ENCODE peak calls at places on chromosomes 7 and 10, in seven cellular contexts. O, X, H, V, T, F and C are unnamed samples.

GRCh38 chr10:44194435-44194834 is 190.5 kb downstream of the CXCL12 start:
- DNase-seq in O (no peak), X (no peak), H (no peak), V (no peak), T (no peak), F (no peak), C (no peak)

GRCh38 chr10:119090026-119090808 is 9.6 kb upstream of the EIF3A start:
- DNase-seq in O (no peak), X (no peak), H (no peak), V (peak; percentile 84), T (no peak), F (no peak), C (no peak)

GRCh38 chr10:58473966-58474365 is 38.7 kb upstream of the BICC1 start:
- DNase-seq in O (peak; percentile 59), X (peak; percentile 30), H (no peak), V (no peak), T (no peak), F (no peak), C (no peak)

GRCh38 chr10:29657719-29658274 is 23.0 kb upstream of the SVIL start:
- DNase-seq in O (no peak), X (peak; percentile 29), H (no peak), V (no peak), T (no peak), F (no peak), C (no peak)

GRCh38 chr7:135527025-135527424 is 17.1 kb upstream of the CNOT4 start:
- DNase-seq in O (no peak), X (no peak), H (no peak), V (no peak), T (no peak), F (no peak), C (no peak)

GRCh38 chr10:131568866-131569265 is 257.3 kb upstream of the TCERG1L start:
- DNase-seq in O (no peak), X (no peak), H (peak; percentile 34), V (no peak), T (no peak), F (no peak), C (peak; percentile 28)

GRCh38 chr10:33240265-33240664 is 94.2 kb downstream of the NRP1 start:
- DNase-seq in O (no peak), X (no peak), H (no peak), V (no peak), T (no peak), F (no peak), C (no peak)

GRCh38 chr10:104642311-104643022 is 1.4 kb downstream of the SORCS3 start:
- DNase-seq in O (peak; percentile 17), X (peak; percentile 12), H (no peak), V (peak; percentile 10), T (peak; percentile 31), F (no peak), C (no peak)

GRCh38 chr7:50229964-50230363 is 74.6 kb upstream of the IKZF1 start:
- DNase-seq in O (peak; percentile 26), X (peak; percentile 2), H (no peak), V (peak; percentile 58), T (no peak), F (no peak), C (no peak)

GRCh38 chr10:24513155-24513554 is 210.5 kb downstream of the ARHGAP21 start:
- DNase-seq in O (peak; percentile 45), X (peak; percentile 49), H (no peak), V (peak; percentile 17), T (peak; percentile 24), F (no peak), C (no peak)

GRCh38 chr10:131803863-131804425 is 96.9 kb upstream of the PPP2R2D start:
- DNase-seq in O (no peak), X (no peak), H (peak; percentile 21), V (no peak), T (no peak), F (no peak), C (no peak)

GRCh38 chr10:99233680-99234018 is 2.0 kb downstream of the HPSE2 start:
- DNase-seq in O (no peak), X (no peak), H (no peak), V (no peak), T (no peak), F (no peak), C (no peak)

GRCh38 chr10:8389630-8390029 is 335.1 kb downstream of the GATA3 start:
- DNase-seq in O (no peak), X (no peak), H (no peak), V (no peak), T (no peak), F (no peak), C (no peak)

DNA sequence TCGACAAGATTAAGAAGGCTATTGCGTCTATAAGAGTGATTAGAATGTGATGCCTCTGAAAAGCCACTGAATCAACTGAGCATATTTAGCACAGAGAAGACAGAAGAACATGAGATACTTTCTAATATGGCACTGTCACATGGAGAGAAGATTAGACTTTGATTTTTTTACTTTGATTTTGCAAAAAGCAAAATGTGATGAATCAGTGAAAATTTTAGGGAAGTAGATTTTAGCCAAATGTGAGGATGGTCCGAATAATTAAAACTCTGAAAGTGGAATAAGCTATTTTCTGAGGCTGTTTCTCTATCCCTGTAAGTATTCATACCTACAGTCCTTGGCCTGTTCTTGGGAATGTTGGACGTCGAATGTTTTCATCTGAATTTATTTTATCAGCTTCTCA is 11.8 kb downstream of the MDFIC start:
- DNase-seq in O (no peak), X (no peak), H (no peak), V (no peak), T (no peak), F (no peak), C (no peak)
- H3K4me3 ChIP-seq in O (no peak overlapping the region), X (no peak overlapping the region), H (no peak overlapping the region), V (peak overlapping the region; percentile 40), T (no peak overlapping the region), F (no peak overlapping the region), C (no peak overlapping the region)

DNA sequence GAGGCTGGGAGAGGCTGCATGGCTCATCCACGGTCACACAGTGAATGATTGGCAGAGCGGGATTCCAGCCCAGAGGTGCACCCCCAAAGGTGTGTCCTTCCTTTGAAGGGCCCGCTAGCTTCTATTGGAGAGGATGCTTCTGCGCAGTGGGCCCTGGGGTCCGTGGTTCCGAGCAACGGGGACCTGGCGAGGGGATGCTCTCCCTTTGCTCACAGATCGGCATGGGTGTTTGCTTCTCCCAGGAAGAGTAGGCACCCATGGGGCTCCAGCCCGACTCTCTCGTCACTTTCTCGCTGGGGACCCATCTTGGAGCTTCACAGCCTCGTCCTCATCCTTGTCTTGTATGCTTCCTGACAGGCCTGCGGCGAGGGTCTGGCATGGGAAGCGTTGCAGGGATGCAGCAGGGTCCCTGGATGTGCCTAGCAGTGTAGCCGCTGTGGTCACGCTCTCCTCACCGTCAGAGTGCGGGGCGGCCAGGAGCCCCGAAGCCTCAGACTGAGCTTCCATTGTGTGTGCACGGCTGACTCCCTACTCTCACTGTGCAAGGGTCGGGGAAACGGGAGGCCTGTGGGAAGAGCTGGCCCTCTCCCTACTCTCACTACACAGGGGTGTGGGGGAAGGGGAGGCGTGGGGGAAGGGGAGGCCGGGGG is 538.5 kb upstream of the FOXK1 start:
- DNase-seq in O (no peak), X (no peak), H (no peak), V (no peak), T (no peak), F (no peak), C (no peak)
- TF ChIP-seq CTCF in O (no peak), X (no peak), H (no peak), V (no peak), T (no peak), F (no peak), C (no peak)

GRCh38 chr7:75995052-75995471 is 667 bp upstream of the TMEM120A start:
- DNase-seq in O (no peak), X (no peak), H (no peak), V (no peak), T (peak; percentile 53), F (no peak), C (no peak)

GRCh38 chr7:75996476-75996875 is 2.1 kb upstream of the TMEM120A start:
- DNase-seq in O (no peak), X (no peak), H (no peak), V (no peak), T (no peak), F (no peak), C (no peak)

GRCh38 chr7:75995996-75996395 is 1.6 kb upstream of the TMEM120A start:
- DNase-seq in O (no peak), X (no peak), H (no peak), V (no peak), T (no peak), F (no peak), C (no peak)

GRCh38 chr7:75993689-75994387 is 557 bp downstream of the TMEM120A start:
- DNase-seq in O (peak; percentile 66), X (peak; percentile 58), H (no peak), V (no peak), T (peak; percentile 83), F (no peak), C (no peak)

GRCh38 chr7:75994388-75995051 is at the start of gene TMEM120A:
- DNase-seq in O (peak; percentile 87), X (peak; percentile 94), H (peak; percentile 97), V (peak; percentile 92), T (peak; percentile 97), F (peak; percentile 43), C (peak; percentile 95)
- H3K4me3 ChIP-seq in O (peak within 1 kb of the TSS; percentile 72), X (peak within 1 kb of the TSS; percentile 68), H (peak within 1 kb of the TSS; percentile 95), V (peak within 1 kb of the TSS; percentile 64), T (peak within 1 kb of the TSS; percentile 58), F (peak within 1 kb of the TSS; percentile 80), C (peak within 1 kb of the TSS; percentile 99)

DNA sequence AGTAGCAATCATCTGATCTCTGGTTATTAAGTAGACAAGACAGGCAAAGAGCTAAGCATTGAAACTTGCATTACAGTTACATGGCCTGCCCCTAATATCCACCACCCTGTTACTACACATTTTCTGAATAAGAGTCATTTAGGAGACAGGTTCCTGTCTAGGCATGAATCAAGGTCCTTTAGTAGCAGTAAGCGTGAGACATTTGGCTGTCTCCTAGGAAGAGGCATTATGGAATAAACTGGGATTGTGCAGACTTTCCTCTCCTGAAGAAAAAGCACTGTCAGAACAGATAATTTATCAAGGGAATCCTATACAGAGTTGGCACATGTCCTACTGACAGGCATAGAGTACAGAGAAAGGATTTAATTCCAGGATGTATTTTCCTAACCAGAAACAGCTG is 111.9 kb downstream of the INHBA start:
- DNase-seq in O (no peak), X (no peak), H (no peak), V (no peak), T (no peak), F (no peak), C (no peak)
- TF ChIP-seq CTCF in O (no peak), X (no peak), H (no peak), V (no peak), T (no peak), F (no peak), C (no peak)

DNA sequence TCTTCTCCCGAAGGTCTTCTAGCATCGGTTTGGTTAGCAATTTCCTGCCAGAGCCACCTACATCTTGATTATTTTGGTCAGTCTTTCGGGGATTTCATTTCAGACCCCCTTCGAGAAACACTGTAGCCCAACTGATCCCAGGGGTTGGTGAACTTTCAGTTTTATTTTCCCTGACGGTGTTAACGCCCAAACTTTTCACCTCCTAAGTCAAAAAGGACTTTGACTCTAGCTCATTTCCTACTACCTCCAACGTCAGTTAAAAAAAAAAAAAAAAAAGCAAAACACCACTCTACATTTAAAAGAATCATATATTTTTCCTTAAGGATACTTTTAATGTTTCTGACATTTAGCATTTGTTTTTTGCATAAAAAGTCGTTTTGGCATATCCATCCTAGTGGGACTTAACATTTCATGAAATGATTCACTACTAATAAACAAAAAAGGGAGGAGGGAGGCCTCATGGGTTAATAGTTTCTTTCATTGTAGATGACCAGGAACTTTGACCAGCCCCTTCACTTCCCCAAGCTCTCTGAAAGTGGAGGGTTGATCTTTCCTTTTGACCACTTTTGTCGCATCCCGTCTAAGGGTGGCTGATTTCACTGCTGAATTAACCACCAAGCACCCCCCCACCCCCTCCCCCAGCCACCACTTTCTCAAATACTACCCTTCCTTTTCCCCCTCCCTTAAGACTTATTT is 771 bp upstream of the TCF7L2 start:
- DNase-seq in O (no peak), X (peak; percentile 46), H (no peak), V (peak; percentile 30), T (no peak), F (no peak), C (no peak)
- H3K4me3 ChIP-seq in O (peak overlapping the region; percentile 51), X (peak overlapping the region; percentile 87), H (peak overlapping the region; percentile 87), V (no peak overlapping the region), T (peak overlapping the region; percentile 37), F (peak overlapping the region; percentile 50), C (no peak overlapping the region)

GRCh38 chr7:121449304-121449703 is 53.2 kb upstream of the FAM3C start:
- DNase-seq in O (peak; percentile 12), X (no peak), H (no peak), V (no peak), T (no peak), F (no peak), C (no peak)
- TF ChIP-seq CTCF in O (peak; percentile 14), X (no peak), H (no peak), V (no peak), T (no peak), F (peak; percentile 12), C (no peak)